ENCODE peak calls at places on chromosomes 16 and 17, in five cellular contexts. Q is BE2C, I is fibroblast of mammary gland, V is WTC11, T is tibial nerve. H is an unnamed sample.

GRCh38 chr16:50259334-50260205 is 6.8 kb upstream of the ADCY7 start:
- DNase-seq in Q (peak), I (peak), V (no peak), T (peak), H (no peak)

GRCh38 chr16:79632289-79632688 is 31.8 kb upstream of the MAF start:
- DNase-seq in Q (no peak), I (no peak), V (no peak), T (no peak), H (no peak)

GRCh38 chr16:57054771-57055170 is 37.6 kb upstream of the CPNE2 start:
- DNase-seq in Q (no peak), I (no peak), V (no peak), T (no peak), H (no peak)

GRCh38 chr17:82889496-82890338 is 49.9 kb upstream of the ZNF750 start:
- DNase-seq in Q (no peak), I (peak), V (no peak), T (no peak), H (no peak)

GRCh38 chr16:66752379-66752778 is 970 bp upstream of the DYNC1LI2 start:
- DNase-seq in Q (no peak), I (no peak), V (no peak), T (no peak), H (no peak)

GRCh38 chr17:80034977-80035686 is 540 bp downstream of the TBC1D16 start:
- DNase-seq in Q (no peak), I (peak), V (peak), T (no peak), H (peak)

GRCh38 chr16:81408409-81408950 is 36.1 kb upstream of the CMIP start:
- DNase-seq in Q (no peak), I (no peak), V (no peak), T (no peak), H (no peak)

GRCh38 chr17:16352303-16352837 is 899 bp downstream of the CENPV start:
- DNase-seq in Q (peak), I (peak), V (peak), T (no peak), H (peak)

GRCh38 chr17:82064433-82065192 is 991 bp downstream of the DUS1L start:
- DNase-seq in Q (no peak), I (no peak), V (no peak), T (no peak), H (no peak)

GRCh38 chr16:77967054-77968035 is 55.0 kb upstream of the CLEC3A start:
- DNase-seq in Q (no peak), I (no peak), V (peak), T (no peak), H (no peak)

GRCh38 chr16:79169239-79169638 is 431.3 kb downstream of the MAF start:
- DNase-seq in Q (no peak), I (peak), V (peak), T (no peak), H (no peak)

GRCh38 chr16:15578824-15579223 is 64.1 kb downstream of the MARF1 start:
- DNase-seq in Q (no peak), I (no peak), V (no peak), T (no peak), H (no peak)

GRCh38 chr17:1590031-1590746 is 27.6 kb upstream of the PITPNA start:
- DNase-seq in Q (no peak), I (peak), V (no peak), T (no peak), H (peak)

GRCh38 chr17:43790311-43790940 is 10.2 kb downstream of the CFAP97D1 start:
- DNase-seq in Q (no peak), I (no peak), V (peak), T (no peak), H (peak)

GRCh38 chr17:33200587-33200986 is 92.5 kb downstream of the ASIC2 start:
- DNase-seq in Q (no peak), I (peak), V (peak), T (no peak), H (no peak)

GRCh38 chr17:79664925-79665738 is 54.3 kb upstream of the RBFOX3 start:
- DNase-seq in Q (peak), I (peak), V (peak), T (peak), H (no peak)

GRCh38 chr16:473046-474043 is 47.9 kb downstream of the RAB11FIP3 start:
- DNase-seq in Q (no peak), I (no peak), V (no peak), T (no peak), H (no peak)

GRCh38 chr16:65280988-65281530 is 159.2 kb upstream of the CDH11 start:
- DNase-seq in Q (no peak), I (no peak), V (no peak), T (no peak), H (no peak)

GRCh38 chr17:49910094-49910857 is 58.7 kb upstream of the DLX4 start:
- DNase-seq in Q (peak), I (peak), V (peak), T (no peak), H (peak)

GRCh38 chr16:54594646-54595381 is 308.2 kb upstream of the IRX3 start:
- DNase-seq in Q (peak), I (no peak), V (no peak), T (no peak), H (no peak)

GRCh38 chr17:2975469-2975958 is 87.9 kb downstream of the OR1D5 start:
- DNase-seq in Q (peak), I (peak), V (no peak), T (no peak), H (no peak)

GRCh38 chr16:58755989-58756649 is 22.0 kb upstream of the GOT2 start:
- DNase-seq in Q (peak), I (peak), V (peak), T (peak), H (peak)

GRCh38 chr17:61463068-61463980 is 11.1 kb downstream of the TBX4 start:
- DNase-seq in Q (no peak), I (no peak), V (peak), T (no peak), H (no peak)
- TF ChIP-seq CTCF in Q (peak), I (no peak), V (no peak), T (no peak), H (peak)

GRCh38 chr16:21950782-21951521 is 2.2 kb upstream of the UQCRC2 start:
- DNase-seq in Q (peak), I (peak), V (no peak), T (no peak), H (peak)
- TF ChIP-seq CTCF in Q (peak), I (peak), V (no peak), T (peak), H (peak)

GRCh38 chr17:44911133-44912001 is 3.9 kb downstream of the GFAP start:
- DNase-seq in Q (peak), I (peak), V (peak), T (no peak), H (peak)
- TF ChIP-seq CTCF in Q (peak), I (peak), V (peak), T (peak), H (peak)

GRCh38 chr16:84366208-84366607 is 2.1 kb upstream of the ATP2C2 start:
- DNase-seq in Q (no peak), I (no peak), V (no peak), T (no peak), H (no peak)

GRCh38 chr16:84369105-84369504 is 767 bp downstream of the ATP2C2 start:
- DNase-seq in Q (no peak), I (no peak), V (peak), T (no peak), H (no peak)

GRCh38 chr16:84368327-84368996 is at the start of gene ATP2C2:
- DNase-seq in Q (no peak), I (no peak), V (peak), T (no peak), H (no peak)

GRCh38 chr16:84367750-84368320 is 503 bp upstream of the ATP2C2 start:
- DNase-seq in Q (no peak), I (no peak), V (no peak), T (no peak), H (no peak)

GRCh38 chr16:84367297-84367680 is 1.0 kb upstream of the ATP2C2 start:
- DNase-seq in Q (no peak), I (no peak), V (no peak), T (no peak), H (no peak)
- TF ChIP-seq CTCF in Q (no peak), I (no peak), V (no peak), T (no peak), H (no peak)

GRCh38 chr16:9077001-9077809 is 14.2 kb upstream of the HAPSTR1 start:
- DNase-seq in Q (no peak), I (peak), V (no peak), T (no peak), H (peak)
- TF ChIP-seq CTCF in Q (peak), I (no peak), V (no peak), T (no peak), H (no peak)

GRCh38 chr17:34758316-34758715 is 178.9 kb downstream of the TMEM132E start:
- DNase-seq in Q (no peak), I (no peak), V (no peak), T (no peak), H (no peak)
- TF ChIP-seq CTCF in Q (no peak), I (no peak), V (no peak), T (no peak), H (no peak)

DNA sequence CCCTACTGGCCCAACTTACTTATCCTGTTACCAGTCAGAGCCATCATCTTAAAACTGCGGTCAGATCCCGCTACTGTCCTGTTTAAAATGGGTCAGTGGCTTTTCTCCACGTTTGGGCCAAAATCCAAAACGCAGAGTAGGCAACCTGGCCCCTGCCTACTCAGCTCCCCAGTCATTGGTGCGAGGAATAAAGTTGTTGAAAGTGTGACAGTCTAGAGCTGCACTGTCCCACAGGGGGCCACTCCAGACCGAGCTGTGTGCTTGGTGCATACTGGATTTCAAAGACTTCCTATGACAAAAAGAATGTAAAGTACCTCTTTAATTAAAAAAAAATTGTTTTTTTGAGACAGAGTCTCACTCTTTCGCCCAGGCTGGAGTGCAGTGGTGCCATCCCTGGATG is 21.2 kb upstream of the LYRM9 start:
- DNase-seq in Q (no peak), I (no peak), V (no peak), T (no peak), H (no peak)
- TF ChIP-seq CTCF in Q (no peak), I (no peak), V (no peak), T (no peak), H (no peak)

GRCh38 chr17:5122586-5123342 is 6.9 kb downstream of the USP6 start:
- DNase-seq in Q (no peak), I (no peak), V (peak), T (peak), H (no peak)

GRCh38 chr17:5123343-5124124 is 7.7 kb downstream of the USP6 start:
- DNase-seq in Q (no peak), I (no peak), V (no peak), T (no peak), H (no peak)

GRCh38 chr17:5120036-5120435 is 4.2 kb downstream of the USP6 start:
- DNase-seq in Q (no peak), I (no peak), V (no peak), T (no peak), H (no peak)

GRCh38 chr17:5118219-5118618 is 2.4 kb downstream of the USP6 start:
- DNase-seq in Q (no peak), I (no peak), V (no peak), T (peak), H (no peak)

DNA sequence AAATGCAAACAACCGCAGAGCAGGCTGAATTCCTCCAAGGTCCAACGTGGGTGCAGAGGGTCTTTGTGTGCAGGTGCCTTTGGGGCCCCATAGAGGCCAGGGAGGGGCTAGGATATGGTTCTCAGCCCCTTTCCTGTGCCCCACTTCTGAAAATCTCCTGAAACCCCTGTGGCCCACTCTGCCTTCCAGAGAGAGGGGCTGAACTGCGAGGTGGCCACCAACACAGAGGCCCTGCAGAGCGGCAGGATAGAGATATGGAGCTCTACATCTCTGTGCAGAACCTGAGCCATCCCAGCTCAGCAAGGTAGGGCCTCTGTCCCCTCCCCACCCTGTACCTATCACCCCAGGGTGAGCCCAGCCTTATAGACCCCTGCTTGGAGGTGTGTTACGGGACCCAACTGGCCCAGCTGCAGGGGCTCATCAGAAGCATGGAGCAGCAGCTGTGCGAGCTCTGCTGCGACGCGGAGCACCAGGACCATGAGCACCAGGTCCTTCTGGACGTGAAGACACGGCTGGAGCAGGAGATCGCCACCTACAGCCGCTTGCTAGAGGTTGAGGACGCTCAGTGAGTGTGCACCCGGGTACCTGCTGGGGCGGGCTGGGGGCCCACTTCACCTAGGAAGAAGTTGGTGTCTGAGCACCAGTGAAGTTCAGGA is 5.5 kb downstream of the USP6 start:
- DNase-seq in Q (no peak), I (no peak), V (no peak), T (no peak), H (no peak)
- TF ChIP-seq CTCF in Q (no peak), I (no peak), V (no peak), T (no peak), H (no peak)

DNA sequence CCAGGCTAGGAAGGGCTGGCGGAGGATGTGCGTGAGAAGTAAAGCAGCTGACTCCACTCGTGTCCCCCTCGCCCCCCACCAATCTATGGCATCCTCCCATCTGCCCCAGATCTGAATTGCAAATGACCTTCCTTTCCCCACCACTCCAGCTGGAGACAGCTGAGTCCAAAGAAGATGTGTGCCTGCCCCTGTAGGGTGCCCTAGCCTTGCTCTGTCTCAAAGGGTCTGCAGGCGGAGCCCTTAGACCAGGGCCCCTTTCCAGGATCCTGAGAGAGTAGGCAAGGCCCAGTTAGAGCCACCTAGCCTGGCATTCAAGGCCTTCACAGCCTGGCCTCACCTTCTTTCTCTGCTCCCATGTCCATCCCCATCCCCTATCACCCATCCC is 66.7 kb upstream of the LHX1 start:
- DNase-seq in Q (no peak), I (no peak), V (no peak), T (no peak), H (no peak)
- TF ChIP-seq CTCF in Q (no peak), I (no peak), V (no peak), T (no peak), H (no peak)

DNA sequence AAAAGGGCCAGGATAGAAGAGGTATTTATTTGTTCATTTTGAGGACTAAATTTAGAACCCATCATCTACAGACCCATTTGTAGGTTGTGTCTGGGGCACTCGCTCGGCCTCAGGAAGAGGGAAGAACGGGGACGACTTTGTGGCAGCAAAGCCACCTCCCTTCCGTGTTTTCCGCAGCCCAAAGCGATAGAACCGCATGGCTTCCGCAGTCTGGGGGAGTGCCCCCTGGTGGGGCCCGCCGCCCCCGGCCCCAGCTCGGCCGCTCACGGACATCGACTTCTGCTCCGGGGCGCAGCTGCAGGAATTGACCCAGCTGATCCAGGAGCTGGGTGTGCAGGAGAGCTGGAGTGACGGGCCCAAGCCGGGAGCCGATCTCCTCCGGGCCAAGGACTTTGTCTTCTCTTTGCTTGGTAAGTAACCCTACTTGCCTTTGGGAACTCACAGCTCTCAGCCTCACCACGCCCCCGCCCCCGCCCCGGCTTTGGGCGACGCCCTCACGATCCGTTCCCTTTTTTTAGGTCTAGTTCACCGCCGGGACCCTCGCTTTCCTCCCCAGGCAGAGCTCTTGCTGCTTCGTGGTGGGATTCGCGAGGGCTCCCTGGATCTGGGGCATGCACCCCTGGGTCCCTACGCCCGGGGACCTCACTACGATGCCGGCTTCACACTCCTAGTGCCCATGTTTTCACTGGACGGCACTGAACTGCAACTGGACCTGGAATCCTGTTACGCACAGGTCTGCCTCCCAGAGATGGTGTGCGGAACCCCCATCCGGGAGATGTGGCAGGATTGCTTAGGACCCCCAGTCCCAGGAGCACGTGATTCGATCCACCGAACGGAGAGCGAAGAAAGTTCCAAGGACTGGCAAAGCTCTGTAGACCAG is 681 bp downstream of the TMEM102 start:
- DNase-seq in Q (no peak), I (no peak), V (peak), T (no peak), H (no peak)
- TF ChIP-seq CTCF in Q (no peak), I (no peak), V (no peak), T (no peak), H (peak)

H was measured in HFFc6.